ENCODE peak calls at places on chromosomes 3 and 15, in four cellular contexts. L, D, T and G are unnamed samples.

GRCh38 chr15:39869251-39869650 is 50.8 kb downstream of the GPR176 start:
- DNase-seq in L (no peak), D (no peak), T (no peak), G (no peak)

GRCh38 chr15:65416845-65417416 is 5.8 kb downstream of the IGDCC4 start:
- DNase-seq in L (no peak), D (peak; percentile 39), T (no peak), G (no peak)

GRCh38 chr3:128787256-128788253 is 61.6 kb downstream of the RAB7A start:
- DNase-seq in L (peak; percentile 35), D (no peak), T (peak; percentile 47), G (no peak)

GRCh38 chr15:101540480-101541239 is 51.2 kb upstream of the PCSK6 start:
- DNase-seq in L (no peak), D (no peak), T (no peak), G (no peak)

GRCh38 chr15:34890424-34890823 is 79.1 kb downstream of the AQR start:
- DNase-seq in L (no peak), D (no peak), T (no peak), G (no peak)

GRCh38 chr3:79551997-79552396 is 215.8 kb downstream of the ROBO1 start:
- DNase-seq in L (no peak), D (no peak), T (no peak), G (no peak)

GRCh38 chr3:43016513-43016865 is 37.4 kb downstream of the GASK1A start:
- DNase-seq in L (no peak), D (no peak), T (no peak), G (no peak)

GRCh38 chr15:62455441-62455921 is 290.4 kb upstream of the C2CD4B start:
- DNase-seq in L (no peak), D (peak; percentile 43), T (peak; percentile 32), G (no peak)

GRCh38 chr3:189361103-189361835 is 189.5 kb downstream of the TPRG1 start:
- DNase-seq in L (no peak), D (no peak), T (no peak), G (no peak)

GRCh38 chr3:183329543-183329942 is 76.5 kb downstream of the B3GNT5 start:
- DNase-seq in L (no peak), D (no peak), T (no peak), G (no peak)

GRCh38 chr15:34853001-34853758 is 57.8 kb upstream of the ACTC1 start:
- DNase-seq in L (no peak), D (no peak), T (no peak), G (no peak)

GRCh38 chr15:92877000-92877399 is 23.1 kb upstream of the CHD2 start:
- DNase-seq in L (no peak), D (no peak), T (no peak), G (no peak)

GRCh38 chr15:49308686-49309085 is 114.4 kb upstream of the FGF7 start:
- DNase-seq in L (no peak), D (no peak), T (no peak), G (no peak)

GRCh38 chr3:129958715-129959114 is 15.8 kb upstream of the TRH start:
- DNase-seq in L (no peak), D (no peak), T (no peak), G (no peak)

GRCh38 chr3:130636480-130637234 is 110.0 kb downstream of the PIK3R4 start:
- DNase-seq in L (no peak), D (no peak), T (no peak), G (no peak)

GRCh38 chr3:175433026-175433668 is 574.0 kb downstream of the NAALADL2 start:
- DNase-seq in L (no peak), D (no peak), T (no peak), G (no peak)

GRCh38 chr15:38205502-38206235 is 47.0 kb upstream of the SPRED1 start:
- DNase-seq in L (no peak), D (no peak), T (no peak), G (no peak)

GRCh38 chr15:97747342-97747741 is 213.2 kb upstream of the ARRDC4 start:
- DNase-seq in L (no peak), D (no peak), T (no peak), G (no peak)

GRCh38 chr3:143142354-143142753 is 22.8 kb downstream of the CHST2 start:
- DNase-seq in L (no peak), D (no peak), T (no peak), G (peak; percentile 65)

GRCh38 chr3:55190296-55190695 is 262.4 kb upstream of the LRTM1 start:
- DNase-seq in L (no peak), D (no peak), T (no peak), G (no peak)

GRCh38 chr3:184672972-184673875 is 38.6 kb downstream of the MAGEF1 start:
- DNase-seq in L (no peak), D (no peak), T (no peak), G (peak; percentile 24)

GRCh38 chr3:78848392-78849288 is 919.2 kb downstream of the ROBO1 start:
- DNase-seq in L (no peak), D (no peak), T (no peak), G (no peak)

GRCh38 chr15:65286704-65287514 is at the start of gene PARP16:
- DNase-seq in L (peak; percentile 94), D (peak; percentile 92), T (peak; percentile 95), G (peak; percentile 94)

GRCh38 chr15:85407421-85408269 is 27.2 kb downstream of the AKAP13 start:
- DNase-seq in L (peak; percentile 47), D (no peak), T (no peak), G (peak; percentile 43)

GRCh38 chr15:64112904-64113303 is 17.1 kb downstream of the SNX1 start:
- DNase-seq in L (no peak), D (no peak), T (no peak), G (no peak)

GRCh38 chr15:73996939-73997338 is 2.4 kb downstream of the PML start:
- DNase-seq in L (no peak), D (no peak), T (no peak), G (no peak)

GRCh38 chr3:183285318-183285717 is 32.3 kb downstream of the B3GNT5 start:
- DNase-seq in L (no peak), D (no peak), T (no peak), G (no peak)

GRCh38 chr15:85837011-85837433 is 42.3 kb upstream of the KLHL25 start:
- DNase-seq in L (peak; percentile 71), D (no peak), T (no peak), G (no peak)

DNA sequence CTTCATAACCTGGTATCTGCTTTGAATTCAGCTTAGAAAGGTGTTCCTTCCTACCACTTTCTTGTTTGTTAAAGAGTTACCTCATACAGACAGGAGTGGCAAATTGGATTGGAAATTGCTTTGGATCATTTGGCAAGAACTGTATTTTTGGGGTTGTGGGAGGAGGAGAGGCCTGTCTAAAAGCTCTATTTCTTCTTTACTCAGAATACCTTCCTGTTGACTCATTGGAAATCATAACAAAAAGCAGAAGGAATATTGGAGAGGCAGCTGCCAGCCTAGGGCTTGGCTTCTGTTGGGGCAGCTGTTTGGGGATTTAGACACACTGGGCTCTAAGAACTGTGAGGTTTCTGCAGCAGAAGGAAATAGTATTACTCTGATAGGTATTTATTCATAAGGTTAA is 14.2 kb downstream of the IQGAP1 start:
- DNase-seq in L (no peak), D (peak; percentile 61), T (no peak), G (peak; percentile 55)
- H3K4me3 ChIP-seq in L (no peak overlapping the region), D (no peak overlapping the region), T (no peak overlapping the region), G (no peak overlapping the region)

DNA sequence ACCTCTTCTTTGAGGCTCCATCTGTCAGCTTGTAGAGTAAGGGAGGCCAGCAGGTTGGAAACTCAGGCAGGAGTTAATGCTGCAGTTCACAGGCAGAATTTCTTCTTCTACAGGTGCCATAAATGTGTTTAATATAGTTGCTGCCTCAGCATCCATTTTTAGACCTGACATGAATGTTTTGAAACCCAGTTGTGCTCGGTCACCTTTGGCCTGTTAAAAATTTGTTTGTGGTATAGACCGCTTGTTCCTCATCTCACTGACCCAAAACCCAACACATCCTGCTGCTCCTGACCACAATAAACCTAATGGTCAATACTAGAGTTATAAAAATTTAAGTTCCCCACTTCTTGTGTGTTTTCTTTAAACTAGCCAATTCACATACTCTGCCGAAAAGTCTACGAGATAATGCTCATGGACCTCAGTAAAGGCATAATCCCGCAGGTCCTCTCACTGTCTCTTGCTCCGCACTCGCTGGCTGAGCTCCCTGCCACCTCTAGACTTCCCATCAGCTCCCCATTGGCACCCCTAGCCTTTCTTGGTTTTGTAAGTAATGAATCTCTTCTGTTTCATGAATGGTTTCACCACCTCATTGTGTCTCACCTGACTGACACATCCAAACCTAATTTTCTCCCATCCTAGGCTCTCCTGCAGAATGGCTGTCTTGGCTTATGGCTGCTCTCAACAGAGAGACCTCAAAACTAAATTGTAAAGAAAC is 138.5 kb upstream of the STRIT1 start:
- DNase-seq in L (no peak), D (no peak), T (no peak), G (no peak)
- H3K4me3 ChIP-seq in L (no peak overlapping the region), D (no peak overlapping the region), T (no peak overlapping the region), G (no peak overlapping the region)

DNA sequence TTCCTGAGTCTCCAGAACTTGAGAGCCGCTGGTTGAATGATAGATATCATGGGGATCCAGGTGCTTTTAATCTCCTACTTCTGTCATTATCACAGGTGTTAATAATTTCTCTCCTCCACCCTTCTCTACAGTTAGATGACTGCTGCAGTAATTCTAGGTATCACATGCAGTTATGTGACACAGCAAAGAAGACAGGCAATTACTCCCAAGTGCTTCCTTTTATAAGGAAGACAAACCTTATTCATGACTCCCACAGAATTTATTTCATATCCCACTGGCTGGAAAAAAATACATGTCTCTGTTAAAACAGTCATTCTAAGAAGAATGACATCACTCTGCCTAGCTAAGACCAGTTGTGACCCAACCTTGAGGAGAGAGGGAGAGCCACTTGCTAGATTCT is 500.6 kb downstream of the SI start:
- DNase-seq in L (no peak), D (no peak), T (no peak), G (no peak)
- H3K4me3 ChIP-seq in L (no peak overlapping the region), D (no peak overlapping the region), T (no peak overlapping the region), G (no peak overlapping the region)

GRCh38 chr3:32780071-32780734 is 37.6 kb upstream of the TRIM71 start:
- DNase-seq in L (no peak), D (no peak), T (no peak), G (no peak)
- H3K4me3 ChIP-seq in L (no peak overlapping the region), D (peak overlapping the region; percentile 42), T (no peak overlapping the region), G (no peak overlapping the region)